ENCODE peak calls at places on chromosomes 6 and 20, in ten cellular contexts. Y is ovary; X is neural progenitor cell; K is PC-9; P is CD4-positive, alpha-beta T cell; Q is lung; S is heart left ventricle; U is HCT116; A is fibroblast of lung; M is breast epithelium. R is an unnamed sample.

GRCh38 chr20:844473-845225 is 11.1 kb downstream of the FAM110A start:
- DNase-seq in P (peak; percentile 92), Y (peak; percentile 91), K (peak; percentile 69), X (peak; percentile 98), Q (peak; percentile 96), S (peak; percentile 92), A (peak; percentile 87), M (peak; percentile 92), U (peak; percentile 56), R (peak; percentile 97)

GRCh38 chr6:90646936-90647335 is 60.1 kb upstream of the MAP3K7 start:
- DNase-seq in M (no peak), P (no peak), X (no peak), K (no peak), Q (no peak), S (no peak), U (no peak), Y (no peak), A (no peak), R (no peak)

GRCh38 chr20:32966881-32967781 is 37.1 kb downstream of the SUN5 start:
- DNase-seq in X (no peak), Y (no peak), S (no peak), P (peak; percentile 50), U (no peak), A (no peak), Q (peak; percentile 22), M (peak; percentile 14), K (no peak), R (no peak)

GRCh38 chr6:37657117-37657886 is 40.4 kb downstream of the MDGA1 start:
- DNase-seq in Y (no peak), M (no peak), P (no peak), U (peak; percentile 47), Q (no peak), K (peak; percentile 83), S (no peak), A (peak; percentile 52), X (no peak), R (no peak)

GRCh38 chr20:62318411-62319345 is 15.9 kb downstream of the ADRM1 start:
- DNase-seq in A (no peak), U (no peak), X (no peak), S (no peak), M (no peak), Q (no peak), K (peak; percentile 48), P (no peak), Y (no peak), R (no peak)

GRCh38 chr6:134379086-134379485 is 61.2 kb upstream of the SGK1 start:
- DNase-seq in Y (no peak), S (no peak), M (peak; percentile 59), U (peak; percentile 73), A (no peak), P (no peak), X (no peak), K (peak; percentile 78), Q (peak; percentile 64), R (peak; percentile 87)

GRCh38 chr6:55617272-55617671 is 38.3 kb upstream of the HMGCLL1 start:
- DNase-seq in Y (no peak), A (peak; percentile 65), X (peak; percentile 54), U (peak; percentile 27), Q (no peak), M (no peak), K (peak; percentile 16), P (no peak), S (no peak), R (no peak)

GRCh38 chr20:62212309-62212708 is 7.8 kb downstream of the HRH3 start:
- DNase-seq in Q (no peak), S (no peak), K (no peak), A (no peak), Y (no peak), M (no peak), P (no peak), X (no peak), U (no peak), R (no peak)

GRCh38 chr6:92888316-92888715 is 531.0 kb downstream of the EPHA7 start:
- DNase-seq in Y (no peak), U (no peak), K (no peak), Q (no peak), P (no peak), S (no peak), M (no peak), A (no peak), X (no peak), R (no peak)

GRCh38 chr6:38110407-38111025 is 291.0 kb downstream of the ZFAND3 start:
- DNase-seq in M (no peak), P (no peak), K (no peak), U (no peak), A (peak; percentile 47), S (no peak), Y (no peak), X (no peak), Q (no peak), R (no peak)

GRCh38 chr6:5671604-5672559 is 334.8 kb downstream of the NRN1 start:
- DNase-seq in Q (no peak), M (no peak), Y (no peak), A (no peak), S (no peak), U (no peak), K (no peak), X (no peak), P (no peak), R (no peak)

GRCh38 chr6:2909718-2910117 is 6.6 kb upstream of the SERPINB9 start:
- DNase-seq in Q (no peak), S (no peak), U (no peak), K (no peak), P (no peak), A (peak; percentile 15), M (peak; percentile 7), Y (no peak), X (no peak), R (no peak)

GRCh38 chr6:13319891-13320564 is 8.3 kb downstream of the TBC1D7 start:
- DNase-seq in U (no peak), M (no peak), X (no peak), Q (no peak), A (no peak), K (no peak), Y (no peak), P (no peak), S (no peak), R (no peak)

DNA sequence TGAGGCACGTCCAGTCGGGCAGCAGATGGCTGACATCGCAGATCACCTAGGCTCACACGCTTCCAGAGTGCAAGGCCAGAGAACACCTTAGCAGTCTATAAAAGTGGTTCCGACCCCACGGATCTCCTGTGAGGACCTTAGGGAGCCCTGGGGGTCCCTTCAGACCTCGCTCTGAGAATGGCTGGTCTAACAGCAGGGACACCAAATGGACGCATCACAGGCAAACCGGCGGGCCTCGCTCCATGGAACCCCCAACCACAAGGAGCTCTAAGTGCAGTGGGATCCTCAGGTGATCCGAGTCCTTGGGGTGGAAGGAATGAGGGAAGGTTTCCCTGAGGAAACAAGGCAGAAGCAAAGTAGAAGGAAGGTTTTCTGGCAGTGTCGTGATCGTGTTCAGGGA is 135.4 kb downstream of the SMOC2 start:
- DNase-seq in X (no peak), Q (no peak), U (no peak), Y (no peak), K (no peak), A (no peak), M (no peak), P (no peak), S (no peak), R (no peak)
- H3K9me3 ChIP-seq in X (no peaks in the 10 kb centered on the region), Q (no peaks in the 10 kb centered on the region), U (no peaks in the 10 kb centered on the region), Y (no peaks in the 10 kb centered on the region), K (no peaks in the 10 kb centered on the region), A (no peaks in the 10 kb centered on the region), M (no peaks in the 10 kb centered on the region), P (no peaks in the 10 kb centered on the region), S (no peaks in the 10 kb centered on the region), R (no peaks in the 10 kb centered on the region)

DNA sequence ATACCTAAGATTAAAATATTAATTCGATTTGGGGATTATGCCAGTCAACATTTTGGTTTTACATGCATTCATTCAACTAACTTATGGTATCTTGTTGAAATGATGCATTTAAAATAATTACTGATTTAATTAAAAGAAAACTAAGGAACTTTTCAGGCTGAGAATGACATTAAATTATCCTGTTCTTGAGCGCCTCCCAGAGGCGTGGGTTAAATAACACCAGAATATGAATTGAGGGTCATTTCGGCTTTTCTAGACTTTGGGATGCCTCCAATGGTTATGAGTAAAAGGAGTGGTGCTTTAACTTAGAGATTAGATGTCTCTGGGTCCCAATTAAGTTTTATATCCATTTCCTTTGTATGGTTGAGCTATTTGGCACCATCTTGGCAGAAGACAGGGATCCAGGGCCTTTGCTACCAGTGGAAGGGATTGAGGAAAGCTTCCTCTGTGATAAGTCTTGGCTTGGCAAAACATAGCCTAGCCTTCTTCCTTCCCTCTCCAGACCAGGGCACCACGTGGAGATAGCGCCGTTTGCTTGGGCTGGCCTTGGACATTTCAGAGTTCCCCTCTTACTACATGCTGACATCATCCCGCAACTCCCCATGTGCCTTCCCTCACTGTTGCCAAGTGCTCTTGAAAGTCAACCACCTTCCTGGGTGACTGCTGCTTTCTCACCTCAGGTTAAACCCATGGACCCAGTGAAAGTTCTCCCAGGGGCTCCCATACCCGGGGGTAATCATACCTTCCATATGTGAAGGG is 28.7 kb downstream of the GNAS start:
- DNase-seq in A (no peak), K (no peak), S (no peak), Q (no peak), X (no peak), M (no peak), U (no peak), P (no peak), Y (no peak), R (no peak)
- TF ChIP-seq CTCF in A (no peak), K (peak; percentile 54), S (no peak), Q (no peak), X (peak; percentile 45), M (no peak), U (peak; percentile 37), P (peak; percentile 17), Y (no peak), R (no peak)

GRCh38 chr6:19157496-19157895 is 679.7 kb upstream of the ID4 start:
- DNase-seq in A (no peak), U (no peak), Y (no peak), K (no peak), M (no peak), Q (no peak), S (no peak), P (no peak), X (peak; percentile 13), R (no peak)
- H3K9me3 ChIP-seq in A (no peaks in the 10 kb centered on the region), U (no peaks in the 10 kb centered on the region), Y (no peaks in the 10 kb centered on the region), K (no peaks in the 10 kb centered on the region), M (no peaks in the 10 kb centered on the region), Q (no peaks in the 10 kb centered on the region), S (no peaks in the 10 kb centered on the region), P (peaks cover 5% of the 10 kb centered on the region), X (no peaks in the 10 kb centered on the region), R (no peaks in the 10 kb centered on the region)

GRCh38 chr20:52814371-52814770 is 157.8 kb upstream of the TSHZ2 start:
- DNase-seq in X (no peak), S (no peak), A (no peak), K (no peak), Q (no peak), P (no peak), M (no peak), Y (no peak), U (no peak), R (no peak)

GRCh38 chr20:52809003-52809402 is 163.2 kb upstream of the TSHZ2 start:
- DNase-seq in P (no peak), S (no peak), A (no peak), M (no peak), K (no peak), X (no peak), U (no peak), Y (no peak), Q (no peak), R (no peak)

GRCh38 chr20:52806918-52807317 is 165.2 kb upstream of the TSHZ2 start:
- DNase-seq in P (no peak), Q (no peak), Y (no peak), S (no peak), X (no peak), M (no peak), K (no peak), U (no peak), A (no peak), R (no peak)

GRCh38 chr20:52812231-52812847 is 159.8 kb upstream of the TSHZ2 start:
- DNase-seq in X (no peak), A (no peak), M (no peak), Y (no peak), Q (no peak), P (no peak), U (no peak), S (no peak), K (no peak), R (no peak)
- TF ChIP-seq CTCF in X (peak; percentile 12), A (no peak), M (no peak), Y (no peak), Q (no peak), P (no peak), U (peak; percentile 14), S (no peak), K (no peak), R (no peak)